ENCODE peak calls at places on chromosomes 11 and 22, in nine cellular contexts. G is right lobe of liver, F is mammary epithelial cell, D is body of pancreas, O is HCT116, Q is progenitor cell of endocrine pancreas, Y is neural crest cell, B is transverse colon, U is HFF-Myc. X is an unnamed sample.

GRCh38 chr11:119472856-119473222 is 49.9 kb upstream of the THY1 start:
- DNase-seq in G (no peak), Y (no peak), D (no peak), O (no peak), B (no peak), U (no peak), F (no peak), Q (no peak), X (no peak)

GRCh38 chr11:3092603-3093141 is 35.4 kb upstream of the CARS1 start:
- DNase-seq in G (no peak), Q (no peak), U (no peak), O (no peak), F (no peak), D (no peak), B (no peak), Y (no peak), X (no peak)

GRCh38 chr11:33413296-33413695 is 156.1 kb downstream of the HIPK3 start:
- DNase-seq in G (no peak), F (no peak), O (no peak), Q (no peak), B (no peak), D (no peak), Y (no peak), U (peak; percentile 10), X (no peak)

GRCh38 chr11:117868088-117868487 is 8.4 kb downstream of the FXYD6 start:
- DNase-seq in Y (no peak), Q (no peak), G (no peak), O (no peak), U (no peak), B (no peak), D (no peak), F (no peak), X (no peak)

GRCh38 chr11:43937434-43938411 is 4.7 kb upstream of the C11orf96 start:
- DNase-seq in F (peak; percentile 69), Q (no peak), D (no peak), O (peak; percentile 27), G (no peak), U (no peak), Y (no peak), B (no peak), X (no peak)

GRCh38 chr22:25666308-25666707 is 75.7 kb upstream of the MYO18B start:
- DNase-seq in F (no peak), B (peak; percentile 41), G (peak; percentile 67), Y (no peak), O (no peak), Q (no peak), D (peak; percentile 37), U (no peak), X (no peak)

GRCh38 chr22:50684501-50684900 is 11.9 kb downstream of the SHANK3 start:
- DNase-seq in Q (peak; percentile 6), F (no peak), U (no peak), O (no peak), B (no peak), G (no peak), Y (no peak), D (no peak), X (no peak)

GRCh38 chr11:76339217-76339616 is 41.7 kb downstream of the THAP12 start:
- DNase-seq in Q (no peak), G (no peak), D (peak; percentile 33), F (no peak), U (no peak), Y (no peak), B (peak; percentile 25), O (no peak), X (no peak)

GRCh38 chr11:46731545-46731944 is 12.5 kb downstream of the F2 start:
- DNase-seq in G (peak; percentile 6), D (no peak), F (no peak), Y (no peak), U (no peak), Q (no peak), B (no peak), O (no peak), X (no peak)

GRCh38 chr11:128412847-128413791 is 174.2 kb downstream of the ETS1 start:
- DNase-seq in D (no peak), Q (no peak), G (no peak), O (no peak), U (no peak), F (no peak), Y (no peak), B (no peak), X (no peak)

GRCh38 chr22:44332946-44333345 is 20.2 kb upstream of the SHISAL1 start:
- DNase-seq in U (no peak), D (no peak), O (no peak), Q (no peak), Y (no peak), F (no peak), B (no peak), G (no peak), X (no peak)

GRCh38 chr11:128936546-128937275 is 6.0 kb downstream of the TP53AIP1 start:
- DNase-seq in G (no peak), O (no peak), U (no peak), F (no peak), D (no peak), B (no peak), Q (no peak), Y (no peak), X (no peak)

GRCh38 chr11:11148104-11148509 is 204.9 kb downstream of the CSNK2A3 start:
- DNase-seq in B (peak; percentile 46), F (peak; percentile 65), D (peak; percentile 70), G (peak; percentile 78), Y (no peak), U (peak; percentile 19), O (no peak), Q (no peak), X (no peak)

GRCh38 chr22:37282385-37282677 is at the start of gene CYTH4:
- DNase-seq in Q (no peak), Y (no peak), F (peak; percentile 37), G (peak; percentile 80), O (no peak), B (peak; percentile 80), U (no peak), D (peak; percentile 30), X (peak; percentile 64)

GRCh38 chr11:102144357-102145342 is 34.4 kb downstream of the YAP1 start:
- DNase-seq in F (no peak), B (peak; percentile 15), O (no peak), Q (no peak), U (peak; percentile 56), D (peak; percentile 21), Y (no peak), G (no peak), X (no peak)

GRCh38 chr22:26565181-26565580 is 24.8 kb downstream of the TPST2 start:
- DNase-seq in U (no peak), D (peak; percentile 85), O (no peak), F (peak; percentile 51), B (no peak), Q (no peak), Y (no peak), G (no peak), X (no peak)

GRCh38 chr11:103898577-103899336 is 137.7 kb upstream of the DDI1 start:
- DNase-seq in B (no peak), Q (no peak), G (no peak), O (no peak), F (no peak), U (no peak), D (no peak), Y (no peak), X (no peak)

GRCh38 chr11:59953463-59954218 is 10.2 kb upstream of the OOSP4A start:
- DNase-seq in O (no peak), B (no peak), Q (no peak), D (no peak), G (no peak), F (no peak), U (no peak), Y (no peak), X (no peak)

GRCh38 chr11:123742778-123743177 is 1.3 kb upstream of the ZNF202 start:
- DNase-seq in G (no peak), U (no peak), Q (no peak), B (no peak), F (no peak), D (no peak), O (no peak), Y (no peak), X (no peak)

GRCh38 chr11:123738374-123738773 is 3.1 kb downstream of the ZNF202 start:
- DNase-seq in G (no peak), O (no peak), Y (no peak), Q (no peak), D (no peak), U (no peak), F (no peak), B (no peak), X (no peak)

GRCh38 chr11:123740787-123741158 is 687 bp downstream of the ZNF202 start:
- DNase-seq in F (peak; percentile 8), Q (no peak), G (no peak), D (no peak), B (peak; percentile 9), Y (no peak), O (no peak), U (no peak), X (no peak)

GRCh38 chr11:123742334-123742733 is 874 bp upstream of the ZNF202 start:
- DNase-seq in B (no peak), Y (no peak), F (no peak), D (no peak), U (no peak), Q (no peak), O (no peak), G (no peak), X (no peak)

GRCh38 chr11:123741159-123741951 is at the start of gene ZNF202:
- DNase-seq in G (peak; percentile 93), B (peak; percentile 93), Q (peak; percentile 74), F (peak; percentile 84), Y (peak; percentile 85), O (peak; percentile 69), D (peak; percentile 89), U (peak; percentile 59), X (peak; percentile 91)
- TF ChIP-seq CTCF in G (peak; percentile 10), B (peak; percentile 30), Q (peak; percentile 56), F (no peak), Y (peak; percentile 57), O (peak; percentile 3), D (peak; percentile 30), U (no peak), X (no peak)

DNA sequence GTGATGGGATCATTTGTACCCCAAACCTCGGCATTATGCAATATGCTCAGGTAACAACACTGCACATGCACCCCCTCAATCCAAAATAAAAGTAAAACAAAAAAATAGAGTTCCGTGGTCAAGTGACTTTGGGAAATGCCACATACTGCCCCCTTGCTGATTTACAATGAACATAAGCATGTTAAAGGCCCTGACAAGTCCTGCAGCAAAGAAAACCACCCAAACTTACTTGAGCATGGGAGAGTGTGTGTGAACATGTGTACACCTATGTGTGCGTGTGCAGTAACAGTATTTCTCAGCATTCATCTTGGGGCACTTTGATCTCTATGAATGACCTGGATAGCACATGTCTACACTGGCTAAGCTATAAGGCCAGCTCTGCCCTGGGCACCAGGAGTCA is 15.8 kb upstream of the IGSF22 start:
- DNase-seq in D (no peak), O (no peak), B (no peak), F (no peak), G (no peak), Q (no peak), Y (no peak), U (no peak), X (no peak)
- TF ChIP-seq CTCF in D (no peak), O (peak; percentile 35), B (no peak), F (no peak), G (no peak), Q (no peak), Y (no peak), U (no peak), X (no peak)

GRCh38 chr11:67050139-67050538 is 6.5 kb upstream of the RHOD start:
- DNase-seq in U (no peak), F (no peak), Q (no peak), Y (no peak), G (no peak), O (no peak), D (no peak), B (no peak), X (no peak)
- TF ChIP-seq CTCF in U (no peak), F (no peak), Q (peak; percentile 18), Y (no peak), G (no peak), O (peak; percentile 48), D (no peak), B (no peak), X (no peak)

GRCh38 chr11:122910775-122911174 is 28.2 kb downstream of the JHY start:
- DNase-seq in Q (no peak), G (no peak), D (no peak), O (peak; percentile 8), B (no peak), F (peak; percentile 8), Y (no peak), U (no peak), X (no peak)
- TF ChIP-seq CTCF in Q (peak; percentile 43), G (peak; percentile 20), D (peak; percentile 36), O (peak; percentile 31), B (no peak), F (peak; percentile 12), Y (peak; percentile 57), U (peak; percentile 11), X (no peak)